ENCODE peak calls at places on chromosomes 4 and X, in nine cellular contexts. U is astrocyte, S is HCT116, T is tibial artery, E is transverse colon, D is pancreas, G is brain microvascular endothelial cell, P is heart right ventricle, Q is suprapubic skin. C is an unnamed sample.

GRCh38 chr4:105710678-105711077 is 2.1 kb downstream of the GSTCD start:
- DNase-seq in Q (no peak), S (no peak), E (no peak), G (no peak), P (no peak), D (no peak), U (no peak), T (no peak), C (no peak)

GRCh38 chrX:115894087-115894486 is 276.5 kb upstream of the AGTR2 start:
- DNase-seq in Q (no peak), S (peak; percentile 2), G (peak; percentile 13), U (peak; percentile 3), P (no peak), D (no peak), T (no peak), E (peak; percentile 31), C (no peak)

GRCh38 chrX:10025742-10026493 is 58.8 kb downstream of the CLDN34 start:
- DNase-seq in S (no peak), Q (no peak), P (no peak), U (no peak), T (no peak), G (no peak), E (no peak), D (no peak), C (no peak)

GRCh38 chr4:48138936-48139335 is 4.9 kb upstream of the TXK start:
- DNase-seq in U (no peak), Q (no peak), D (no peak), E (no peak), S (no peak), G (no peak), P (no peak), T (no peak), C (no peak)

GRCh38 chr4:15765910-15766703 is 12.0 kb upstream of the CD38 start:
- DNase-seq in Q (no peak), D (no peak), G (no peak), U (no peak), E (peak; percentile 28), T (no peak), P (no peak), S (no peak), C (peak; percentile 54)

GRCh38 chr4:7275067-7275466 is 82.7 kb downstream of the SORCS2 start:
- DNase-seq in S (no peak), P (no peak), U (no peak), E (no peak), D (no peak), Q (no peak), T (no peak), G (no peak), C (no peak)

GRCh38 chrX:20263474-20263873 is 3.2 kb downstream of the RPS6KA3 start:
- DNase-seq in P (no peak), D (no peak), T (no peak), Q (no peak), U (peak; percentile 51), S (no peak), G (peak; percentile 55), E (no peak), C (no peak)

GRCh38 chr4:15004701-15005301 is 2.5 kb downstream of the CPEB2 start:
- DNase-seq in U (peak; percentile 60), G (peak; percentile 27), T (peak; percentile 89), D (peak; percentile 89), Q (peak; percentile 93), S (no peak), E (peak; percentile 91), P (peak; percentile 85), C (peak; percentile 18)

GRCh38 chr4:8506373-8507250 is 66.0 kb downstream of the TRMT44 start:
- DNase-seq in T (peak; percentile 56), Q (no peak), E (peak; percentile 18), P (peak; percentile 41), D (no peak), U (peak; percentile 68), G (peak; percentile 52), S (no peak), C (no peak)

DNA sequence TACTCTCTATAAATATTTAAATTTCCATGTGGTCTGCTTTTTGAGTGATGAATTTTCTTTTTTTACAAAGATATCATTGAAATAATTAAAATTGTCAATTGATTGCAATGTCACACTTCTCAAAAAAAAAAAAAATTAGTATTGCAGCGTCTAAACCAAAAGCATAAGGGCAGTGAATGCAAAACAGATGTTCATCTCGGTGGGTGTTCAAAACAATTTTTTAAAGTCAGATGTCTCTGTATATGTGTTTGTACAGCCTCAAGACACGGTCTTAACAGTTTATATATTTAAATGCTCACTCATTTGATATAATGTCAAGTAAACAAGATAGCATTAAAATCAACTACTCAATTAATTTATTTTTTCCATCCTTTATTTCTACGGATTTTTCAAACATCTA is 52.3 kb downstream of the PALLD start:
- DNase-seq in T (no peak), E (no peak), G (no peak), Q (no peak), U (no peak), S (no peak), D (no peak), P (no peak), C (no peak)
- H3K27ac ChIP-seq in T (no peak overlapping the region), E (no peak overlapping the region), G (peak overlapping the region; percentile 76), Q (no peak overlapping the region), U (peak overlapping the region; percentile 93), S (peak overlapping the region; percentile 89), D (no peak overlapping the region), P (no peak overlapping the region), C (no peak overlapping the region)

GRCh38 chr4:5750052-5750950 is 39.3 kb downstream of the EVC start:
- DNase-seq in S (no peak), D (no peak), U (peak; percentile 79), Q (peak; percentile 26), T (no peak), E (no peak), G (peak; percentile 79), P (no peak), C (no peak)
- H3K27ac ChIP-seq in S (no peak overlapping the region), D (no peak overlapping the region), U (peak overlapping the region; percentile 85), Q (no peak overlapping the region), T (no peak overlapping the region), E (no peak overlapping the region), G (peak overlapping the region; percentile 93), P (no peak overlapping the region), C (no peak overlapping the region)

GRCh38 chr4:109703664-109704351 is 563 bp upstream of the CASP6 start:
- DNase-seq in T (no peak), S (no peak), U (no peak), E (no peak), P (no peak), G (peak; percentile 1), Q (no peak), D (no peak), C (no peak)
- H3K27ac ChIP-seq in T (peak overlapping the region; percentile 72), S (peak overlapping the region; percentile 74), U (peak overlapping the region; percentile 9), E (peak overlapping the region; percentile 94), P (peak overlapping the region; percentile 87), G (no peak overlapping the region), Q (peak overlapping the region; percentile 86), D (peak overlapping the region; percentile 84), C (peak overlapping the region; percentile 48)

GRCh38 chr4:10019521-10020051 is 1.7 kb downstream of the SLC2A9 start:
- DNase-seq in U (no peak), G (no peak), D (no peak), E (no peak), P (peak; percentile 28), S (no peak), T (no peak), Q (peak; percentile 77), C (no peak)

GRCh38 chr4:10022346-10023049 is 1.2 kb upstream of the SLC2A9 start:
- DNase-seq in Q (peak; percentile 58), G (no peak), P (no peak), D (no peak), U (no peak), S (no peak), T (no peak), E (no peak), C (no peak)

GRCh38 chr4:10020106-10020505 is 1.2 kb downstream of the SLC2A9 start:
- DNase-seq in T (no peak), Q (peak; percentile 20), G (no peak), D (no peak), E (no peak), U (no peak), S (no peak), P (no peak), C (no peak)

GRCh38 chr4:10023050-10023419 is 1.7 kb upstream of the SLC2A9 start:
- DNase-seq in Q (peak; percentile 69), P (no peak), S (no peak), D (no peak), T (no peak), G (no peak), E (no peak), U (no peak), C (no peak)

DNA sequence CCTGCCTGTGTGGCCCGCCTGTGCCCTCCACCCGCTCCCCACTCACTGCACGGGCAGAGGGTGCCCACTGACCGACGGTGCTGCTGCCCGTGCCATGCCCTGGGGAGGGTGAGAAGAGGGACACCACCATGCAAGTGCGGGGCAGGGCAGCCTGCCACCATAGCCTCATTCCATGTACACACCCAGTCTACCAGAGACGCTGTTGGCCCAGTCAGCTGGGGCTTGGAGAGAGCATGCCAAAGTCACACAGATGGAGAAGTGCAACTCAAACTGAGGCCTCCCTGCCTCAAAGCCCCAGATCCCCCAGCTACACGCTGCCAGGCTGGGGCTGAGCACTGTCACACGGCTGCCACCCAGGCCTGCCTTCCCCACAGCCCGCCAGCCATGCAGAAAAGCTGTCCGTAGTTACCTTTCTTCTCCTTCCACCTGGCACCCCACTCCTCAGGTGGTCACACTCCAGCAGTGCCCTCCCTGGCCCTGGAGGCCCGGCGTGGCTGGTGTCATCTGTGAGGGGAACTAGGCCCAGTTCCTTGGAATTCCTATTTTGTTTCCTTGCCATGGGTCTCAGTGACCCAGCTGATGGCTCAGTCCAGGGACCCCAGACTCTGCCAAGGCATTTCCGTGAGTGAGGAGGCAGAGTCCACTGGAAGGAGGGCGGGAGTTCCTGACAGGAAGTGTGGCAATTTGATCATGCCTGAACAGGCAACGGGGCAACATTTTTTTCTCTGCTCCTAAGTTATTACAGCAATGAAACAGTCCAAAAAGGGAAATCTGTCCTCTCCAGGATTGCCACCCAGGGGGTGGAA is at the start of gene SLC2A9:
- DNase-seq in Q (peak; percentile 77), E (peak; percentile 33), D (no peak), U (no peak), P (no peak), G (no peak), S (no peak), T (peak; percentile 59), C (no peak)
- H3K27ac ChIP-seq in Q (peak within 1 kb of the TSS; percentile 83), E (peak within 1 kb of the TSS; percentile 57), D (no peak within 1 kb of the TSS), U (no peak within 1 kb of the TSS), P (peak within 1 kb of the TSS; percentile 69), G (no peak within 1 kb of the TSS), S (no peak within 1 kb of the TSS), T (peak within 1 kb of the TSS; percentile 52), C (no peak within 1 kb of the TSS)

DNA sequence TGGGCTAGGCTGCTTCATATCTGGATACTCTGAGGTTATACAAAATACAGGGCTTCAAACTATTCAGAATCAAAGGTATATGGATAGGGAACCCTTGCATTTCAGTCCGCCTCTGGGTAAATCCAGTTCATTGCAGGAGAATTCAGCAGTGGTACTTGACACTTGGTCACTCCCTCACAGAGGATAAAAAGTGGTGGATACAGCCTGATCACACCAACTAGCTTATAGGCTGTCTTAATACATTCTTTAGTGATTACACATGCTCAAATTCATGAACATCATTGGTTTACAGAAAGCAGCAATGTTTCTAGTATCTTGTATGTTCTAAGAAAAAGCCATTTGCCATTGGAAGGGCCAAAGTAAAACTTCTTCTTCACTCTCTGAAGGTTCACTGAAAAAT is 104.8 kb upstream of the PDE5A start:
- DNase-seq in U (peak; percentile 62), Q (no peak), S (no peak), D (no peak), P (no peak), T (no peak), E (no peak), G (peak; percentile 33), C (no peak)
- H3K27ac ChIP-seq in U (no peak overlapping the region), Q (no peak overlapping the region), S (no peak overlapping the region), D (no peak overlapping the region), P (no peak overlapping the region), T (peak overlapping the region; percentile 75), E (no peak overlapping the region), G (no peak overlapping the region), C (no peak overlapping the region)